ENCODE peak calls at places on chromosome 19, in five cellular contexts. X is HFF-Myc, Q is AG04449, R is mucosa of descending colon, A is gastrocnemius medialis. S is an unnamed sample.

GRCh38 chr19:19081642-19082151 is 17.9 kb downstream of the SLC25A42 start:
- DNase-seq in Q (no peak), R (no peak), X (no peak), A (peak; percentile 27), S (no peak)

GRCh38 chr19:13920940-13921744 is 15.1 kb downstream of the CC2D1A start:
- DNase-seq in R (no peak), A (no peak), Q (no peak), X (no peak), S (no peak)

GRCh38 chr19:38741670-38742069 is 2.6 kb downstream of the CAPN12 start:
- DNase-seq in Q (no peak), X (no peak), A (no peak), R (no peak), S (no peak)

GRCh38 chr19:43552616-43553015 is 19.6 kb downstream of the ZNF575 start:
- DNase-seq in Q (no peak), X (no peak), R (no peak), A (no peak), S (no peak)

GRCh38 chr19:6227941-6228325 is 51.8 kb downstream of the MLLT1 start:
- DNase-seq in Q (no peak), R (no peak), A (no peak), X (no peak), S (no peak)

GRCh38 chr19:6536138-6536671 is 5.4 kb downstream of the TNFSF9 start:
- DNase-seq in A (no peak), R (peak; percentile 67), Q (no peak), X (no peak), S (no peak)

GRCh38 chr19:38675611-38676010 is 28.2 kb downstream of the ACTN4 start:
- DNase-seq in X (no peak), Q (no peak), A (no peak), R (no peak), S (no peak)

GRCh38 chr19:56566904-56567273 is 379 bp upstream of the ZNF470 start:
- DNase-seq in X (peak; percentile 1), Q (no peak), R (peak; percentile 64), A (peak; percentile 19), S (no peak)

GRCh38 chr19:20503536-20503935 is 62.0 kb downstream of the ZNF737 start:
- DNase-seq in Q (peak; percentile 44), A (no peak), X (no peak), R (no peak), S (no peak)

GRCh38 chr19:40217921-40218890 is at the start of gene TTC9B:
- DNase-seq in Q (no peak), A (no peak), R (no peak), X (no peak), S (no peak)

GRCh38 chr19:47853003-47853402 is 6.0 kb upstream of the TPRX2 start:
- DNase-seq in R (no peak), A (no peak), Q (no peak), X (no peak), S (no peak)

GRCh38 chr19:1315470-1316166 is 29.9 kb downstream of the EFNA2 start:
- DNase-seq in R (no peak), X (no peak), A (no peak), Q (no peak), S (no peak)

GRCh38 chr19:31385744-31386143 is 36.5 kb upstream of the TSHZ3 start:
- DNase-seq in R (no peak), Q (no peak), X (no peak), A (no peak), S (no peak)

GRCh38 chr19:37251308-37252229 is 33.6 kb downstream of the ZNF383 start:
- DNase-seq in A (peak; percentile 28), Q (peak; percentile 89), R (peak; percentile 78), X (peak; percentile 49), S (peak; percentile 87)

GRCh38 chr19:35073516-35073915 is 32.0 kb downstream of the HPN start:
- DNase-seq in X (no peak), Q (no peak), R (no peak), A (no peak), S (no peak)

GRCh38 chr19:50974702-50975555 is 5.5 kb upstream of the KLK6 start:
- DNase-seq in X (no peak), R (no peak), Q (no peak), A (no peak), S (no peak)

GRCh38 chr19:6222884-6223283 is 56.9 kb downstream of the MLLT1 start:
- DNase-seq in Q (no peak), A (peak; percentile 39), R (no peak), X (no peak), S (no peak)

GRCh38 chr19:11227201-11227886 is 12.1 kb upstream of the ANGPTL8 start:
- DNase-seq in A (no peak), Q (no peak), X (no peak), R (no peak), S (no peak)
- TF ChIP-seq CTCF in A (no peak), Q (no peak), X (peak; percentile 33), R (no peak), S (peak; percentile 24)

GRCh38 chr19:44723952-44724319 is 24.6 kb upstream of the BCL3 start:
- DNase-seq in X (no peak), A (peak; percentile 67), Q (no peak), R (peak; percentile 88), S (no peak)

GRCh38 chr19:44725684-44726083 is 22.8 kb upstream of the BCL3 start:
- DNase-seq in R (peak; percentile 81), A (no peak), Q (no peak), X (no peak), S (no peak)

GRCh38 chr19:44723299-44723951 is 24.5 kb downstream of the CEACAM16 start:
- DNase-seq in R (no peak), Q (no peak), X (no peak), A (no peak), S (no peak)

GRCh38 chr19:44726465-44726864 is 22.0 kb upstream of the BCL3 start:
- DNase-seq in A (no peak), R (no peak), Q (no peak), X (no peak), S (no peak)

GRCh38 chr19:44725251-44725650 is 23.3 kb upstream of the BCL3 start:
- DNase-seq in Q (no peak), A (no peak), R (peak; percentile 94), X (no peak), S (no peak)
- H3K4me3 ChIP-seq in Q (no peak overlapping the region), A (no peak overlapping the region), R (no peak overlapping the region), X (no peak overlapping the region), S (no peak overlapping the region)

GRCh38 chr19:29745253-29745652 is 30.2 kb upstream of the C19orf12 start:
- DNase-seq in A (no peak), X (no peak), Q (no peak), R (no peak), S (no peak)
- TF ChIP-seq CTCF in A (no peak), X (peak; percentile 29), Q (peak; percentile 10), R (no peak), S (no peak)

GRCh38 chr19:46746281-46746965 is at the start of gene STRN4:
- DNase-seq in Q (no peak), X (no peak), R (no peak), A (no peak), S (no peak)
- H3K4me3 ChIP-seq in Q (peak within 1 kb of the TSS; percentile 91), X (peak within 1 kb of the TSS; percentile 74), R (peak within 1 kb of the TSS; percentile 100), A (peak within 1 kb of the TSS; percentile 92), S (peak within 1 kb of the TSS; percentile 98)

DNA sequence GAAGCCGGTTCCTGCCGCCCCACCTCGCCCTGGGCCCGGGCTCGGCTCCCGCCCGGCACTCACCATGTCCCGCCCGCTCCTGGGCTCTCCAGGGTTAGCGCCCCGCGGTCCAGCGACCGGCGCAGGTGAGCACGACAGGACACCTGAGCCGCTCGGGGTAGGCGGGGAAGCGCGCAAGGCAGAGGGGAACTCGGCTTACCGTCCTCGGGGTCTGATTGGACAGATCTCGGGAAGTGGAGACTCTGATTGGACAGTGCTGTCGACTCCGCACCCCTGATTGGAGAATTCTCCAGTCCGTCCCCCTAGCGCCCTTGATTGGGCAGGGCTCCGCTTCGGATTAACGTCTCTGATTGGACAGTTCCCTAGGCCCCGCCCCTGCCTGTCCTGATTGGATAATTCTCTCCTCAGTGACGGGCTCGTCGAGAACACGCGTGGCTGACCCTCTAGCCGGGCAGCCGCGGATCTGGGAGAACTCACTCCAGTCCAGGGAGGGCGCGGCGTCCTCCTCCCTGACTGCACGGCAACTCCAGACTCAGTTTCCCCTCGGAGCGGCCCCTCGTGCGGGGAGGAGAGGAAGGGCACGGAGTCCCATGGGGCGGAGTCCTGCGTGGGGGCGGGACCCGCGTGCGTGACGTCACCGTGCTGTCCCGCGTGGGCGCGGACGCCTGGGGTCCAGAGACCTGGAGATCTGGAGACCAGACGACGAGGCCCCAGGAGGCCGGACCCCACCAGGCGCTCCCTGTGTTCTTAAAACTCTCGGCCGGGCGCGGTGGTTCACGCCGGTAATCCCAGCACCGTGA is at the start of gene ZNF77:
- DNase-seq in X (peak; percentile 96), R (peak; percentile 98), Q (peak; percentile 96), A (peak; percentile 100), S (peak; percentile 94)
- TF ChIP-seq CTCF in X (no peak), R (no peak), Q (no peak), A (no peak), S (no peak)

DNA sequence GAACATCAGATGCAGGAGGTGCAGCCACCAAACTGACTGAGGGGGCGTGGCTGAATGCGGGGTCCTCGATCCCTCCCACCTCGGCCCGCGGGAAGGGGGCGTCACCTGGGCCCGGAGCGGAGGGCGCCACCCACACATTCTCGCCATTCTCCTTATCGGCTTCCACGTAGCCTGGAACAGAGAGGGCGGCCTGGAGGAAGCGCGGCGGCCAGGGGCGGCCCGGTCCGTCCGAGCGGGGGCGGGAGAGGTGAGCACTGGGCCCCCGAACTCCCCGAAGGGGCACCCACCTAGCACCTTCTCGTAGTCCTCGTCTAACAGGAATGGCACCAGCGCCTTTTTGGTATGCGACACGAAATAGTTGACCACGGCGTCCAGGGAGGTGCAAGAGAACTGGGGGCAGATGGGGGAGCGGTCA is 11.8 kb downstream of the STAP2 start:
- DNase-seq in R (no peak), A (no peak), X (no peak), Q (no peak), S (no peak)
- H3K4me3 ChIP-seq in R (no peak overlapping the region), A (peak overlapping the region; percentile 54), X (peak overlapping the region; percentile 40), Q (peak overlapping the region; percentile 23), S (no peak overlapping the region)